ENCODE peak calls at places on chromosomes 7 and 10, in nine cellular contexts. G, F, Z, N, I, J, B, O and H are unnamed samples.

GRCh38 chr10:102413053-102413705 is 5.4 kb downstream of the PSD start:
- DNase-seq in O (no peak), J (no peak), G (peak; percentile 79), N (no peak), F (no peak), B (no peak), I (no peak), Z (no peak), H (no peak)

GRCh38 chr7:50446542-50446960 is 3.6 kb downstream of the FIGNL1 start:
- DNase-seq in J (no peak), F (peak; percentile 21), Z (no peak), B (peak; percentile 72), N (no peak), G (no peak), I (no peak), O (peak; percentile 76), H (peak; percentile 53)

GRCh38 chr7:131076032-131076431 is 251.6 kb upstream of the MKLN1 start:
- DNase-seq in I (no peak), N (no peak), J (no peak), Z (no peak), F (peak; percentile 55), G (no peak), O (peak; percentile 92), B (peak; percentile 48), H (no peak)

GRCh38 chr10:103983367-103983911 is 16.5 kb downstream of the SLK start:
- DNase-seq in I (no peak), N (no peak), Z (no peak), G (peak; percentile 7), B (no peak), F (no peak), O (no peak), J (no peak), H (no peak)

GRCh38 chr10:89653410-89653828 is 8.4 kb upstream of the PANK1 start:
- DNase-seq in J (no peak), O (peak; percentile 63), Z (no peak), B (no peak), F (no peak), I (no peak), N (no peak), G (no peak), H (no peak)

GRCh38 chr10:80500572-80501380 is 36.9 kb upstream of the SH2D4B start:
- DNase-seq in F (no peak), G (peak; percentile 48), B (no peak), J (peak; percentile 26), Z (no peak), O (no peak), N (no peak), I (peak; percentile 74), H (no peak)

GRCh38 chr10:50809596-50809995 is 69.9 kb downstream of the ASAH2B start:
- DNase-seq in I (no peak), B (no peak), J (no peak), G (no peak), Z (no peak), F (no peak), N (no peak), O (peak; percentile 4), H (no peak)

GRCh38 chr7:51162724-51163329 is 153.8 kb downstream of the COBL start:
- DNase-seq in B (peak; percentile 81), O (peak; percentile 75), Z (peak; percentile 88), J (peak; percentile 81), F (peak; percentile 26), I (no peak), G (peak; percentile 95), N (peak; percentile 27), H (peak; percentile 61)

GRCh38 chr7:116180302-116180701 is 30.0 kb upstream of the TES start:
- DNase-seq in O (peak; percentile 68), B (peak; percentile 74), G (peak; percentile 81), Z (no peak), I (no peak), J (no peak), F (no peak), N (no peak), H (no peak)

GRCh38 chr10:5603848-5604170 is 62.6 kb downstream of the ASB13 start:
- DNase-seq in G (no peak), I (no peak), Z (no peak), B (no peak), O (no peak), F (no peak), J (no peak), N (no peak), H (no peak)

GRCh38 chr7:35781200-35781701 is 19.6 kb upstream of the SEPTIN7 start:
- DNase-seq in Z (no peak), I (no peak), J (no peak), G (no peak), B (peak; percentile 76), N (no peak), F (no peak), O (peak; percentile 63), H (no peak)

GRCh38 chr7:150982348-150982747 is 4.2 kb upstream of the KCNH2 start:
- DNase-seq in I (peak; percentile 24), J (no peak), B (no peak), O (no peak), N (no peak), G (no peak), F (no peak), Z (no peak), H (no peak)

GRCh38 chr10:80075781-80076180 is 2.7 kb upstream of the TMEM254 start:
- DNase-seq in B (no peak), Z (no peak), O (peak; percentile 37), I (no peak), N (no peak), G (no peak), J (no peak), F (no peak), H (peak; percentile 4)

GRCh38 chr10:124267231-124267885 is 151.4 kb downstream of the OAT start:
- DNase-seq in O (no peak), N (no peak), J (no peak), B (peak; percentile 54), F (no peak), Z (no peak), I (peak; percentile 41), G (no peak), H (no peak)

GRCh38 chr10:43606323-43607198 is at the start of gene ZNF485:
- DNase-seq in F (no peak), O (peak; percentile 64), G (peak; percentile 87), Z (peak; percentile 68), J (peak; percentile 68), B (peak; percentile 69), I (peak; percentile 77), N (peak; percentile 41), H (no peak)

GRCh38 chr7:27611043-27611442 is 51.6 kb downstream of the HIBADH start:
- DNase-seq in B (peak; percentile 14), J (no peak), G (no peak), Z (no peak), O (peak; percentile 41), N (no peak), I (no peak), F (no peak), H (peak; percentile 25)

GRCh38 chr10:46556515-46557318 is at the start of gene GPRIN2:
- DNase-seq in F (no peak), J (peak; percentile 81), G (peak; percentile 93), O (no peak), N (no peak), I (peak; percentile 20), B (no peak), Z (peak; percentile 86), H (no peak)

GRCh38 chr10:49740346-49741107 is 21.6 kb downstream of the OGDHL start:
- DNase-seq in O (no peak), G (no peak), B (no peak), J (no peak), Z (no peak), I (no peak), N (no peak), F (no peak), H (no peak)

GRCh38 chr10:49741108-49741995 is 20.8 kb downstream of the OGDHL start:
- DNase-seq in O (no peak), Z (no peak), G (no peak), B (peak; percentile 2), I (no peak), F (no peak), N (no peak), J (no peak), H (no peak)

GRCh38 chr10:49738616-49739360 is 23.3 kb downstream of the OGDHL start:
- DNase-seq in I (no peak), N (no peak), J (no peak), G (no peak), O (no peak), B (no peak), Z (peak; percentile 4), F (no peak), H (no peak)

GRCh38 chr10:49737474-49738201 is 24.5 kb downstream of the OGDHL start:
- DNase-seq in G (no peak), O (no peak), I (no peak), Z (peak; percentile 9), B (no peak), F (no peak), N (no peak), J (no peak), H (no peak)

GRCh38 chr10:49739426-49739825 is 22.7 kb downstream of the OGDHL start:
- DNase-seq in J (no peak), G (no peak), I (no peak), B (no peak), O (no peak), Z (peak; percentile 6), F (no peak), N (no peak), H (no peak)
- H3K4me3 ChIP-seq in J (no peak overlapping the region), G (no peak overlapping the region), I (no peak overlapping the region), B (no peak overlapping the region), O (no peak overlapping the region), Z (no peak overlapping the region), F (no peak overlapping the region), N (no peak overlapping the region), H (no peak overlapping the region)

GRCh38 chr10:98858525-98858924 is 377.1 kb downstream of the HPSE2 start:
- DNase-seq in Z (no peak), J (no peak), N (no peak), O (peak; percentile 12), F (no peak), I (no peak), B (peak; percentile 16), G (peak; percentile 62), H (no peak)
- TF ChIP-seq CTCF in Z (no peak), J (no peak), N (no peak), O (peak; percentile 9), F (peak; percentile 32), I (no peak), B (peak; percentile 31), G (peak; percentile 65), H (no peak)

GRCh38 chr7:25180946-25181345 is 47.3 kb downstream of the NPVF start:
- DNase-seq in F (no peak), N (no peak), J (no peak), G (peak; percentile 46), I (no peak), Z (no peak), B (no peak), O (no peak), H (no peak)
- H3K4me3 ChIP-seq in F (no peak overlapping the region), N (no peak overlapping the region), J (no peak overlapping the region), G (no peak overlapping the region), I (peak overlapping the region; percentile 89), Z (no peak overlapping the region), B (no peak overlapping the region), O (no peak overlapping the region), H (no peak overlapping the region)

GRCh38 chr10:3231951-3232730 is 59.6 kb upstream of the PITRM1 start:
- DNase-seq in G (peak; percentile 43), I (no peak), Z (no peak), B (peak; percentile 41), O (peak; percentile 24), N (no peak), J (no peak), F (no peak), H (peak; percentile 80)
- TF ChIP-seq CTCF in G (peak; percentile 35), I (no peak), Z (no peak), B (peak; percentile 31), O (peak; percentile 25), N (no peak), J (no peak), F (peak; percentile 18), H (peak; percentile 70)